ENCODE peak calls at places on chromosomes 16 and 17, in five cellular contexts. R, Z, M, T and G are unnamed samples.

GRCh38 chr17:45332505-45332904 is 15.7 kb upstream of the MAP3K14 start:
- DNase-seq in Z (no peak), R (no peak), T (peak), M (no peak), G (no peak)

GRCh38 chr16:73022534-73022933 is 25.4 kb downstream of the ZFHX3 start:
- DNase-seq in R (no peak), Z (no peak), T (no peak), M (no peak), G (no peak)

GRCh38 chr17:80082403-80083135 is 18.8 kb upstream of the GAA start:
- DNase-seq in T (peak), R (peak), M (no peak), Z (peak), G (peak)

GRCh38 chr16:48531011-48531962 is 78.7 kb downstream of the N4BP1 start:
- DNase-seq in T (peak), R (no peak), Z (no peak), M (no peak), G (no peak)

GRCh38 chr17:63162406-63163157 is 196.5 kb downstream of the TANC2 start:
- DNase-seq in Z (no peak), T (no peak), R (no peak), M (no peak), G (no peak)

GRCh38 chr17:2138318-2138717 is 83.4 kb downstream of the HIC1 start:
- DNase-seq in T (no peak), Z (no peak), R (no peak), M (no peak), G (no peak)

GRCh38 chr16:90019543-90020259 is 445 bp upstream of the DBNDD1 start:
- DNase-seq in M (peak), T (peak), Z (no peak), R (peak), G (peak)

GRCh38 chr17:2022647-2023046 is 2.5 kb downstream of the RTN4RL1 start:
- DNase-seq in R (no peak), Z (no peak), T (no peak), M (no peak), G (no peak)